ENCODE peak calls at places on chromosome 22, in eight cellular contexts. Q is body of pancreas, K is IMR-90, R is stomach, A is uterus, N is ovary, M is adrenal gland, E is tibial nerve. V is an unnamed sample. For H3K4me1, the result is how much of the 10 kb centered on the place peaks cover.

GRCh38 chr22:44245438-44245837 is 64.7 kb downstream of the PARVG start:
- DNase-seq in Q (no peak), K (no peak), R (peak), A (no peak), N (no peak), M (peak), E (no peak), V (no peak)

GRCh38 chr22:21834869-21835268 is 32.6 kb downstream of the MAPK1 start:
- DNase-seq in Q (no peak), K (no peak), R (no peak), A (no peak), N (no peak), M (no peak), E (no peak), V (no peak)

GRCh38 chr22:45006873-45007246 is 2.9 kb downstream of the PHF21B start:
- DNase-seq in Q (no peak), K (no peak), R (no peak), A (peak), N (no peak), M (peak), E (no peak), V (peak)

GRCh38 chr22:24486501-24486921 is 8.6 kb upstream of the UPB1 start:
- DNase-seq in Q (no peak), K (peak), R (no peak), A (no peak), N (no peak), M (no peak), E (no peak), V (no peak)

GRCh38 chr22:29369460-29369859 is 18.9 kb downstream of the AP1B1 start:
- DNase-seq in Q (peak), K (peak), R (no peak), A (peak), N (peak), M (peak), E (peak), V (no peak)

GRCh38 chr22:25488244-25489020 is 76.0 kb upstream of the GRK3 start:
- DNase-seq in Q (peak), K (peak), R (peak), A (peak), N (peak), M (peak), E (peak), V (peak)

GRCh38 chr22:21865041-21865440 is 2.4 kb downstream of the MAPK1 start:
- DNase-seq in Q (peak), K (peak), R (peak), A (peak), N (peak), M (peak), E (peak), V (peak)

GRCh38 chr22:35349368-35349703 is 31.6 kb upstream of the HMOX1 start:
- DNase-seq in Q (no peak), K (no peak), R (no peak), A (no peak), N (no peak), M (peak), E (no peak), V (no peak)

DNA sequence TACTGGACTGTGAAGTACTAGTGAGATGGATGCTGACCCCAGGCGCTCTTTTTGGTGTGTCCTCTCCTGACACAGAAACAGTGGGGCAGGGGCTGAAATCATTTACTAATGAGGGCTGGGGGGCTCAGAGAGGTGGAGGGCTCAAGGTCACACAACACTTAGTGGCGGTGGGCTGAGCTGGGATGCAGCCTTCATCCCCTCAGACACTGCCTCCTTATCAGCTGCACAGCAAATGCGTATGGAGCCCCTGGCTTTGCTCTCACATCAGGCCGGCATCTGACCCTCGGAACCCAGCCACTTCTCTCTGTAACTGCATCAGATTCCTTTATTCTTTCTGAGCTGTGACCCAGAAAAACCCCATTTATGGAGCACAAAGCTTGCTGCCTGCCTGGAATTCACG is 736.5 kb downstream of the TBC1D22A start:
- DNase-seq in Q (no peak), K (no peak), R (no peak), A (no peak), N (no peak), M (no peak), E (no peak), V (no peak)
- TF ChIP-seq POLR2A in Q (no peak), K (no peak), R (no peak), A (no peak), N (no peak), M (no peak), E (no peak), V (no peak)

DNA sequence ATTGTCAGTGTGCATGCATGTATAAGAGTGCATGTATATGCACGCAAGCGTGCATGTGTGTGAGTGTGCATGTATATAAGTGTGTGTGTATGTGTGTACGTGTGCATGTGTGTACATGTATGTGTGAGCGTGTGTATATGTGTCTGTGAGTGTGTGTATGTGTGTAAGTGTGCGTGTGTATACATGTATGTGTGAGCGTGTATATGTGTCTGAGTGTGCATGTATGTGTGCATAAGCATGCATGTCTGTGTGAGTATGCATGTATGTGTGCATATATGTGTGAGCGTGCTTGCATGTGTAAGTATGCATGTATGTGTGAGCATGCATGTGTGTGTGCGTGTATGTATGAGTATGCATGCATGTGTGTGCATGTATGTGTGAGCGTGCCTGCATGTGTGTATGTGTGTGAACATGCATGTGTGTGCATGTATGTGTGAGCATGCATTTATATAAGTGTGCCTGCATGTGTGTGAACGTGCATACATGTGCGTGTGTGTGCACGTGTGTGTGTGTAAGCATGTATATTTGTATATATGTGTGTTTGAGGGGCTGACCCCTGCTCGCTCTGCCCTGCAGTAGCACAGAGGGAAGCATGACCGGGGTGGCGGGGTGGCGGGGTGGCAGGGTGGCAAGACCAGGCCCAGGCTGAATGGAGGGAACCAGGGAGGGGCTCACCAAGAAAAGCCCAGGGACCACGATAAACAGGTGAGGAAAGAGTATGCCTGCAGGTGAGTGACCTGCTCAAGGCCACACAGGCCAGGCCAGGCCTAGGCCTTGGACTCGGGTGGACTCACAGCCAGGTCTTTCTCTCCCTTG is 26.3 kb downstream of the CYTH4 start:
- DNase-seq in Q (no peak), K (no peak), R (no peak), A (no peak), N (no peak), M (no peak), E (no peak), V (no peak)
- H3K4me1 ChIP-seq in Q (under half), K (under half), R (half or more), A (under half), N (under half), M (under half), E (under half), V (under half)

GRCh38 chr22:20813056-20813455 is 39.1 kb downstream of the SERPIND1 start:
- DNase-seq in Q (no peak), K (peak), R (no peak), A (no peak), N (no peak), M (peak), E (no peak), V (no peak)

GRCh38 chr22:20810645-20811044 is 36.7 kb downstream of the SERPIND1 start:
- DNase-seq in Q (no peak), K (no peak), R (no peak), A (no peak), N (no peak), M (peak), E (no peak), V (no peak)

GRCh38 chr22:20811171-20811570 is 37.3 kb downstream of the SERPIND1 start:
- DNase-seq in Q (no peak), K (no peak), R (no peak), A (no peak), N (no peak), M (peak), E (no peak), V (no peak)

GRCh38 chr22:20814221-20814808 is 40.4 kb downstream of the SERPIND1 start:
- DNase-seq in Q (no peak), K (no peak), R (no peak), A (no peak), N (no peak), M (peak), E (no peak), V (no peak)

DNA sequence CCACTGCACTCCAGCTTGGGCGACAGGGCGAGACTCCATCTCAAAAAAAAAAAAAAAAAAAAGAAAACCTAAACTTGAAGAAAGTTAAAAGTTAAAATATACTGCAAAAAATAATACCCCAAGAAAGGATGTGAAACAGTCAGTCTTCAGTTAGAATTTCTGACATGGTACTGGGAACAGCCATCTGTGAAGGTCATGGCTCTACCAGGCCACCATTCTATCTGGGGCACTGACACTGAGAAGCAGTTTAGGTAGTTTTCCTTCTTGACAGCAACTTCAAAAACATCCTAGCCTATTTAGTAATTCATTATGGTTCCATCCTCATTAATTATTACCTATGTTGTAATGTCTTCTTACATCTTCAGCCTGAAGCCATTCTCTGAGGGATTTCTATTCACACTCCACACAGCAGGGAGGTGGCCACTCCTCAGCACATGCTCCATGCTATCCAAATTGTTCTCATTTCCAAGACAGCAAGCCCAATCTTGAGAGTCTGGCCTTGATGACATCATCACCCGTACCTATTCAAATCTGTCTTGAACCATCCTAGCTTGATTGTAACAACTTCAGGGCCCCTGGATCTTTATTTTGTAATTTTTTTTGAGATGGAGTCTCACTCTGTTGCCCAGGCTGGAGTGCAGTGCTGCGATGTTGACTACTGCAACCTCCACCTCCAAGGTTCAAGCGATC is 38.2 kb downstream of the SERPIND1 start:
- DNase-seq in Q (no peak), K (no peak), R (no peak), A (no peak), N (no peak), M (no peak), E (no peak), V (no peak)
- TF ChIP-seq POLR2A in Q (no peak), K (no peak), R (no peak), A (no peak), N (no peak), M (no peak), E (no peak), V (no peak)

GRCh38 chr22:26565889-26566288 is 24.0 kb downstream of the TPST2 start:
- DNase-seq in Q (no peak), K (no peak), R (no peak), A (no peak), N (no peak), M (no peak), E (no peak), V (no peak)

GRCh38 chr22:26564181-26564580 is 25.8 kb downstream of the TPST2 start:
- DNase-seq in Q (peak), K (no peak), R (no peak), A (no peak), N (no peak), M (no peak), E (no peak), V (peak)

GRCh38 chr22:26563022-26563421 is 26.9 kb downstream of the TPST2 start:
- DNase-seq in Q (peak), K (no peak), R (no peak), A (no peak), N (no peak), M (no peak), E (no peak), V (no peak)

GRCh38 chr22:26565181-26565580 is 24.8 kb downstream of the TPST2 start:
- DNase-seq in Q (peak), K (no peak), R (no peak), A (no peak), N (no peak), M (no peak), E (no peak), V (peak)

GRCh38 chr22:26564672-26565071 is 25.3 kb downstream of the TPST2 start:
- DNase-seq in Q (no peak), K (no peak), R (no peak), A (no peak), N (no peak), M (no peak), E (no peak), V (no peak)
- H3K4me1 ChIP-seq in Q (under half), K (under half), R (under half), A (under half), N (under half), M (under half), E (under half), V (under half)

DNA sequence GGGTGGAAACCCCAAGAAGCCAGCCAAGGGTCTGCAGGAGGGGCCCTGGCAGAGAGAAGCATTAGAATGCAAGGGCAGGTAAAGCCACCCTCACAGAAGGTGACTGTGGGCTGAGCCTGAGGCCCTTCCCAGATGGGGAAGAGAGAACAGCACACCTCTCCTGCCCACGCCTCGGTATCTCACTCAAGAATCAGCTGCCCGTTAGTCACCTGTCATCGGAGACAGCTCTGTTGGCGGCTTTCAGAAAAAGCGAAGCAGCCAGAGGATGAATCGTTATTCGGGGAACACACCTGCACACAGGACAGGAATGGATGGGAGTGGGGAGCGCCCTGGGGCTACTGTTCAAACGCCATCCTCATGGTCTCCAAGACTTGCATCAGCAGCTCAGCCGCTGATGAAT is 21.7 kb upstream of the TMA7B start:
- DNase-seq in Q (no peak), K (no peak), R (no peak), A (no peak), N (no peak), M (no peak), E (no peak), V (no peak)
- TF ChIP-seq POLR2A in Q (no peak), K (no peak), R (no peak), A (no peak), N (no peak), M (no peak), E (no peak), V (no peak)

GRCh38 chr22:46100401-46101105 is 49.8 kb upstream of the PPARA start:
- DNase-seq in Q (no peak), K (no peak), R (no peak), A (no peak), N (no peak), M (no peak), E (no peak), V (no peak)
- H3K4me1 ChIP-seq in Q (half or more), K (under half), R (half or more), A (under half), N (half or more), M (under half), E (half or more), V (under half)

DNA sequence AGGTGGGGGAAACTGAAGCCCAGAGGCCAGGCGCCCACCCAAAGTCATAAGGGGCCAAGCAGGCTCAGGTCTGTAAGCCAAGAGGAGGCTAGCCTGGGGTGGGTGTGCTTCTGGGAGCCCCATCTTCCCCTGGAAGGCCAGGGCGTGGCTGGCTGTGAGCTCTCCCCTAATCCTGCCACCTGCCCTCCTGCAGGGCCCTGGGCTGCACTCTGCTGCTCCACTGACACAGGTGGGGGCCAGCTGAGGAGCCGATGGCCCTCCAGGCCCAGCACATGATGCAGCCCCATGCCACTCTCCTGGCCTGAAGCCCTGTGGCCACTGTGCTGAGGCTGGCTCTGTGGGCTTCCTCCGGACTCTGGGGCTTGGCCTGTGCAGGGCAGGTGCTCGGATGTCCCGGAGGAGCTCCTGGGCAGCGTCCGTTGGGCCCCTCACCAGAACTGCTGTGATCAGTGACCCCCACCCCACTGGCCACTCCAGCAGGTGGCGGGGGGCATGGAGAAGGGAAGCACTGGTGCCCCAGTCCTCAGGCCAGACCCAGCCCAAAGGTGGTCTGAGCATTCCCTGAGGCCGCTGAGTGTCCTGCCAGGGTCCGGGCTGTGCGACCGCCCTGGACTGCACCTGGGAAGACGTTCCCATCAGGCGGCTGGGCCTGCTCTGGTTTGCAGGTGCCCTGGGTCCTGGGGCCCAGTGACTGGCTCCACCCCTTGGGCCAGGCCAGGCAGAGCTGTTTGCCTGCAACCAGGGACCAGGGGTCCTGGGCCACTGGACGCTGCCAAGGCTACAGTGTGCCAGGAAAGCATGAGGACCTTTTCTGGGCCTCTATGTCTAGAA is 8.5 kb downstream of the PIM3 start:
- DNase-seq in Q (no peak), K (no peak), R (peak), A (peak), N (peak), M (peak), E (no peak), V (no peak)
- TF ChIP-seq POLR2A in Q (no peak), K (no peak), R (peak), A (no peak), N (no peak), M (no peak), E (no peak), V (no peak)

DNA sequence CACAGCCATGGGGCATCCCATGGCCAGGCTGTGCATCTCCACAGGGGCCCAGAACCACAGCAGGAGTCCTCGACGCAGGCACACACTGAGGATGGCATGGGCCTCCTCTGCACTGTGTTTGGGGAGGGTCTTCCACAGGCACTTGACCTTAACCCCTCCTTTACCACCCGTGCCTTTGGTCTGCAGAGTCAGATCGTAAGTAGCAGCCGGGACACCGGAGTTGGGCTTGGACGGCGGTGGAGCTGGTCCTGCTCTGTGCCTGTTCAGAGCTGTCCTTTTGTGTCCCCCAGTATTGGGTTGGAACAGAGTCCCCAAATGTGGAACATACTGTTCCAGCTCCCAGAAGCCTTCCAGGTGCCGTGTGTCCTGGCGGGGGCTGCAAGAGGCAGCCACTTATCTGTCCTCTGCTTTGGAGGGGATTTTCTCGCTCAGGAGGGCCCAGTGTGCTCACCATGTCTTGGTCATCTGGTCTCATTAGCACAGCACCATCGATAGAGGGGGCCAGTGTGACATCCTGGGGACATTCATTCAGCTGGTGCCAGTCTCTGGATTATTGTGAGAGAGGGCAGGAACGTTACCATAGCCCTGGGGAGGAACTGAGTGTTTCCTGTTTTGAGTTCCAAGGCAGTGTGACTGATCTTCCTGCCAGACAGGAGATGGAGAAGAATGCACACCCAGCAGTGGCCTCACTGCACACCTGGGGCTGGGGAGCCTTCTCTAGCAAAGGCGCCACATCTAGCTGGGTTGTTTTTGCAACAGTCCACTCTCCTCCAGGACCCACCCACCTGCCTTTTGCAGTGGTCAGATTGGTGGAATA is 12.4 kb downstream of the CRELD2 start:
- DNase-seq in Q (peak), K (peak), R (peak), A (no peak), N (peak), M (peak), E (peak), V (peak)
- H3K4me1 ChIP-seq in Q (under half), K (under half), R (half or more), A (under half), N (under half), M (under half), E (under half), V (under half)

DNA sequence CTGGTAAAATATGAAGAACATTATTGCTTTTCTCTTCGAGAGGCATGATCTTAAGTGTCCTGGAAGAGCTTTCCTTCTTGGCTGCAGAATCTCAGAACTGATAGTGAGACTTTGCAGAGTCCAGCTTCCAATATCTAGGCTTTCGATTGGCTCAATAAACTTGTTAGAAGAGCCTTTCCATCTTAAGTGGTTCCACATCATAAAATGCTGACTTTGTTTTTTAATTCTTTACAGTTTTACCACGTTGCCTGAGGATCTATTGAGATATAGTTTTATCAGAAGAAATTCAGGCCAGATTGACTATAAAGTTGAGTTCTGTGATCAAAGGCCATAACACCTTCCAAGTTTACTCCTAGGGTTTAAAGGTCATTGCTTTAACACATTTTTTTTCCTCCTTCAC is 15.6 kb upstream of the DNAJB7 start:
- DNase-seq in Q (no peak), K (no peak), R (no peak), A (no peak), N (no peak), M (no peak), E (no peak), V (no peak)
- TF ChIP-seq POLR2A in Q (no peak), K (no peak), R (no peak), A (no peak), N (no peak), M (no peak), E (no peak), V (no peak)